ENCODE peak calls at places on chromosome 14, in eight cellular contexts. One of them, this sample, is unnamed.
A peak's percentile ranks its signal among the peaks of the same experiment; 100 is the strongest.

GRCh38 chr14:54209501-54210231 is 187.1 kb upstream of the CDKN3 start:
- DNase-seq in GM20000: no peak
- DNase-seq in Peyer's patch: no peak
- DNase-seq in HFF-Myc: no peak
- DNase-seq in fibroblast of the aortic adventitia: peak; percentile 66
- DNase-seq in vagina: no peak
- DNase-seq in WTC11: no peak
- DNase-seq in thoracic aorta: no peak
- DNase-seq in this sample: no peak

GRCh38 chr14:80636071-80636470 is 305.5 kb downstream of the CEP128 start:
- DNase-seq in GM20000: no peak
- DNase-seq in Peyer's patch: no peak
- DNase-seq in HFF-Myc: no peak
- DNase-seq in fibroblast of the aortic adventitia: no peak
- DNase-seq in vagina: no peak
- DNase-seq in WTC11: no peak
- DNase-seq in thoracic aorta: no peak
- DNase-seq in this sample: no peak

GRCh38 chr14:77088219-77088618 is 9.8 kb upstream of the CIPC start:
- DNase-seq in GM20000: no peak
- DNase-seq in Peyer's patch: no peak
- DNase-seq in HFF-Myc: no peak
- DNase-seq in fibroblast of the aortic adventitia: no peak
- DNase-seq in vagina: no peak
- DNase-seq in WTC11: peak; percentile 88
- DNase-seq in thoracic aorta: no peak
- DNase-seq in this sample: no peak

GRCh38 chr14:34875031-34875922 is at the start of gene BAZ1A:
- DNase-seq in GM20000: peak; percentile 83
- DNase-seq in Peyer's patch: peak; percentile 50
- DNase-seq in HFF-Myc: peak; percentile 65
- DNase-seq in fibroblast of the aortic adventitia: peak; percentile 85
- DNase-seq in vagina: no peak
- DNase-seq in WTC11: no peak
- DNase-seq in thoracic aorta: no peak
- DNase-seq in this sample: no peak

GRCh38 chr14:105326891-105327694 is 12.5 kb downstream of the PACS2 start:
- DNase-seq in GM20000: no peak
- DNase-seq in Peyer's patch: no peak
- DNase-seq in HFF-Myc: no peak
- DNase-seq in fibroblast of the aortic adventitia: no peak
- DNase-seq in vagina: no peak
- DNase-seq in WTC11: peak; percentile 65
- DNase-seq in thoracic aorta: no peak
- DNase-seq in this sample: no peak

GRCh38 chr14:22650960-22651521 is 6.9 kb upstream of the OR6J1 start:
- DNase-seq in GM20000: no peak
- DNase-seq in Peyer's patch: no peak
- DNase-seq in HFF-Myc: peak; percentile 15
- DNase-seq in fibroblast of the aortic adventitia: peak; percentile 37
- DNase-seq in vagina: no peak
- DNase-seq in WTC11: no peak
- DNase-seq in thoracic aorta: no peak
- DNase-seq in this sample: no peak

GRCh38 chr14:100711117-100711462 is 15.6 kb upstream of the DLK1 start:
- DNase-seq in GM20000: no peak
- DNase-seq in Peyer's patch: no peak
- DNase-seq in HFF-Myc: no peak
- DNase-seq in fibroblast of the aortic adventitia: no peak
- DNase-seq in vagina: no peak
- DNase-seq in WTC11: no peak
- DNase-seq in thoracic aorta: no peak
- DNase-seq in this sample: no peak

GRCh38 chr14:69315302-69315701 is 55.3 kb downstream of the GALNT16 start:
- DNase-seq in GM20000: no peak
- DNase-seq in Peyer's patch: no peak
- DNase-seq in HFF-Myc: no peak
- DNase-seq in fibroblast of the aortic adventitia: no peak
- DNase-seq in vagina: no peak
- DNase-seq in WTC11: peak; percentile 1
- DNase-seq in thoracic aorta: no peak
- DNase-seq in this sample: no peak

GRCh38 chr14:91284146-91284790 is 39.8 kb upstream of the GPR68 start:
- DNase-seq in GM20000: no peak
- DNase-seq in Peyer's patch: no peak
- DNase-seq in HFF-Myc: peak; percentile 56
- DNase-seq in fibroblast of the aortic adventitia: peak; percentile 86
- DNase-seq in vagina: no peak
- DNase-seq in WTC11: no peak
- DNase-seq in thoracic aorta: no peak
- DNase-seq in this sample: no peak

GRCh38 chr14:56059054-56059453 is 59.2 kb upstream of the PELI2 start:
- DNase-seq in GM20000: no peak
- DNase-seq in Peyer's patch: no peak
- DNase-seq in HFF-Myc: no peak
- DNase-seq in fibroblast of the aortic adventitia: no peak
- DNase-seq in vagina: no peak
- DNase-seq in WTC11: no peak
- DNase-seq in thoracic aorta: no peak
- DNase-seq in this sample: no peak

GRCh38 chr14:74501135-74501614 is 7.6 kb downstream of the ISCA2 start:
- DNase-seq in GM20000: no peak
- DNase-seq in Peyer's patch: no peak
- DNase-seq in HFF-Myc: peak; percentile 59
- DNase-seq in fibroblast of the aortic adventitia: peak; percentile 77
- DNase-seq in vagina: no peak
- DNase-seq in WTC11: peak; percentile 79
- DNase-seq in thoracic aorta: no peak
- DNase-seq in this sample: peak; percentile 71

GRCh38 chr14:51726166-51726899 is 74.6 kb downstream of the FRMD6 start:
- DNase-seq in GM20000: no peak
- DNase-seq in Peyer's patch: no peak
- DNase-seq in HFF-Myc: no peak
- DNase-seq in fibroblast of the aortic adventitia: peak; percentile 54
- DNase-seq in vagina: no peak
- DNase-seq in WTC11: no peak
- DNase-seq in thoracic aorta: no peak
- DNase-seq in this sample: no peak

GRCh38 chr14:30005114-30005698 is 77.6 kb upstream of the PRKD1 start:
- DNase-seq in GM20000: no peak
- DNase-seq in Peyer's patch: no peak
- DNase-seq in HFF-Myc: peak; percentile 30
- DNase-seq in fibroblast of the aortic adventitia: peak; percentile 82
- DNase-seq in vagina: no peak
- DNase-seq in WTC11: no peak
- DNase-seq in thoracic aorta: no peak
- DNase-seq in this sample: peak; percentile 9

GRCh38 chr14:106737025-106737424 is 1210.6 kb downstream of the TMEM121 start:
- DNase-seq in GM20000: no peak
- DNase-seq in Peyer's patch: no peak
- DNase-seq in HFF-Myc: no peak
- DNase-seq in fibroblast of the aortic adventitia: no peak
- DNase-seq in vagina: no peak
- DNase-seq in WTC11: no peak
- DNase-seq in thoracic aorta: no peak
- DNase-seq in this sample: no peak

GRCh38 chr14:97138801-97139200 is 341.6 kb downstream of the VRK1 start:
- DNase-seq in GM20000: no peak
- DNase-seq in Peyer's patch: no peak
- DNase-seq in HFF-Myc: no peak
- DNase-seq in fibroblast of the aortic adventitia: no peak
- DNase-seq in vagina: no peak
- DNase-seq in WTC11: no peak
- DNase-seq in thoracic aorta: no peak
- DNase-seq in this sample: no peak

GRCh38 chr14:52299692-52300278 is 14.3 kb upstream of the PTGER2 start:
- DNase-seq in GM20000: peak; percentile 61
- DNase-seq in Peyer's patch: no peak
- DNase-seq in HFF-Myc: no peak
- DNase-seq in fibroblast of the aortic adventitia: peak; percentile 84
- DNase-seq in vagina: no peak
- DNase-seq in WTC11: no peak
- DNase-seq in thoracic aorta: no peak
- DNase-seq in this sample: no peak

GRCh38 chr14:91417983-91418386 is 365 bp upstream of the CCDC88C start:
- DNase-seq in GM20000: no peak
- DNase-seq in Peyer's patch: peak; percentile 57
- DNase-seq in HFF-Myc: no peak
- DNase-seq in fibroblast of the aortic adventitia: no peak
- DNase-seq in vagina: no peak
- DNase-seq in WTC11: peak; percentile 46
- DNase-seq in thoracic aorta: no peak
- DNase-seq in this sample: peak; percentile 56

GRCh38 chr14:22003471-22003870 is 329.9 kb upstream of the OR4E1 start:
- DNase-seq in GM20000: no peak
- DNase-seq in Peyer's patch: no peak
- DNase-seq in HFF-Myc: no peak
- DNase-seq in fibroblast of the aortic adventitia: no peak
- DNase-seq in vagina: no peak
- DNase-seq in WTC11: no peak
- DNase-seq in thoracic aorta: no peak
- DNase-seq in this sample: no peak

DNA sequence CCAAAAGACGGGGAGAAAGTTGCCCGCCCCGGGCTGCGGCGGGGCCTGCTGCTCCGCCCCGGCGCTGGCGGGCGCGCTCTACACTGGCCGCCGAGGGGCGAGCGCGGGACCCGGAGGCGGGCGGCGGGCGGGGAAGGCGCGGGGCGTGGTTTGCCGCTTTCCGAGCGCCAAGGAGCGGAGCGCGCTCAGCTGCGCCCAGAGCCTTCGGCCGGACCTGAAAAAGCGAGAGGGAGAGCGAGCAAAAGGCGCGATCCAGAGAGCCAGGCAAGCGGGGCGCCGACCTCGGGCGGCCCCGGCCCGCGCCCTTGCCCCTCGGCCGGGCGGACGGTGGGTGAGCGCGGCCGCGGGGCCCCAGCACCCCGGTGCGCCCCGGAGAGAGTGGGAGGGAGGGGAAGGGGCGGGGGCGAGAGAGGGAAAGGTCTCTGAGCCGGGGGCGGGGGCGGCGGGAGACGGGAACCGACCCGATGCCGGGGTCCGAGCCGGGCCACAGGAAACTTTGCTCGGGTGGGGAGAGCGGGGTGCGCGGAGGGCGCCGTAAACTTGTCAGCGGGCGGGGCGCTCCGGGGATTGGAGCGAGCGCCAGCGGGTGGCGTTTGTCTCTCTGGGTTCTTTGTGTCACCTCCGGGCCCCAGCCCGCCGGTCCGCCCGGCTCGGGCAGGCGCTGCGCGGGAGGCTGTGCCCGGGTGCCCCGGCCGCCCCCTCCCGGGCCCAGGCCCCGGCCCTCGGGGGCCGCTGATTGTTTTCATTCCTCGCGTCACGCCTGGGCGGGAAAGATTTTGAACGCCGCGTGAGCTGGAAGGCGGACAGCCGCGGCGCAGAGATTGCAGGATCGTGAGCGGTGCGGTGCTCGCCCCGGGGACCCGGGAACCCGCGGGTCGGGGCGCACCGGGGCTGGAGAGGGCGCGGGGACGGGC is at the start of gene SYNE2:
- DNase-seq in GM20000: peak; percentile 95
- DNase-seq in Peyer's patch: peak; percentile 72
- DNase-seq in HFF-Myc: no peak
- DNase-seq in fibroblast of the aortic adventitia: peak; percentile 65
- DNase-seq in vagina: no peak
- DNase-seq in WTC11: peak; percentile 89
- DNase-seq in thoracic aorta: peak; percentile 11
- DNase-seq in this sample: peak; percentile 77
- TF ChIP-seq CTCF in GM20000: peak; percentile 12
- TF ChIP-seq CTCF in Peyer's patch: peak; percentile 13
- TF ChIP-seq CTCF in HFF-Myc: no peak
- TF ChIP-seq CTCF in fibroblast of the aortic adventitia: peak; percentile 14
- TF ChIP-seq CTCF in vagina: no peak
- TF ChIP-seq CTCF in WTC11: no peak
- TF ChIP-seq CTCF in thoracic aorta: no peak
- TF ChIP-seq CTCF in this sample: no peak

GRCh38 chr14:89954045-89955021 is at the start of gene EFCAB11:
- DNase-seq in GM20000: peak; percentile 92
- DNase-seq in Peyer's patch: peak; percentile 95
- DNase-seq in HFF-Myc: peak; percentile 98
- DNase-seq in fibroblast of the aortic adventitia: peak; percentile 98
- DNase-seq in vagina: peak; percentile 98
- DNase-seq in WTC11: peak; percentile 97
- DNase-seq in thoracic aorta: peak; percentile 89
- DNase-seq in this sample: peak; percentile 92
- TF ChIP-seq CTCF in GM20000: no peak
- TF ChIP-seq CTCF in Peyer's patch: no peak
- TF ChIP-seq CTCF in HFF-Myc: no peak
- TF ChIP-seq CTCF in fibroblast of the aortic adventitia: peak; percentile 29
- TF ChIP-seq CTCF in vagina: no peak
- TF ChIP-seq CTCF in WTC11: no peak
- TF ChIP-seq CTCF in thoracic aorta: no peak
- TF ChIP-seq CTCF in this sample: peak; percentile 38

GRCh38 chr14:61270714-61271113 is 10.4 kb downstream of the TMEM30B start:
- DNase-seq in GM20000: no peak
- DNase-seq in Peyer's patch: no peak
- DNase-seq in HFF-Myc: no peak
- DNase-seq in fibroblast of the aortic adventitia: no peak
- DNase-seq in vagina: no peak
- DNase-seq in WTC11: no peak
- DNase-seq in thoracic aorta: no peak
- DNase-seq in this sample: no peak
- TF ChIP-seq CTCF in GM20000: no peak
- TF ChIP-seq CTCF in Peyer's patch: no peak
- TF ChIP-seq CTCF in HFF-Myc: no peak
- TF ChIP-seq CTCF in fibroblast of the aortic adventitia: no peak
- TF ChIP-seq CTCF in vagina: no peak
- TF ChIP-seq CTCF in WTC11: no peak
- TF ChIP-seq CTCF in thoracic aorta: no peak
- TF ChIP-seq CTCF in this sample: no peak

DNA sequence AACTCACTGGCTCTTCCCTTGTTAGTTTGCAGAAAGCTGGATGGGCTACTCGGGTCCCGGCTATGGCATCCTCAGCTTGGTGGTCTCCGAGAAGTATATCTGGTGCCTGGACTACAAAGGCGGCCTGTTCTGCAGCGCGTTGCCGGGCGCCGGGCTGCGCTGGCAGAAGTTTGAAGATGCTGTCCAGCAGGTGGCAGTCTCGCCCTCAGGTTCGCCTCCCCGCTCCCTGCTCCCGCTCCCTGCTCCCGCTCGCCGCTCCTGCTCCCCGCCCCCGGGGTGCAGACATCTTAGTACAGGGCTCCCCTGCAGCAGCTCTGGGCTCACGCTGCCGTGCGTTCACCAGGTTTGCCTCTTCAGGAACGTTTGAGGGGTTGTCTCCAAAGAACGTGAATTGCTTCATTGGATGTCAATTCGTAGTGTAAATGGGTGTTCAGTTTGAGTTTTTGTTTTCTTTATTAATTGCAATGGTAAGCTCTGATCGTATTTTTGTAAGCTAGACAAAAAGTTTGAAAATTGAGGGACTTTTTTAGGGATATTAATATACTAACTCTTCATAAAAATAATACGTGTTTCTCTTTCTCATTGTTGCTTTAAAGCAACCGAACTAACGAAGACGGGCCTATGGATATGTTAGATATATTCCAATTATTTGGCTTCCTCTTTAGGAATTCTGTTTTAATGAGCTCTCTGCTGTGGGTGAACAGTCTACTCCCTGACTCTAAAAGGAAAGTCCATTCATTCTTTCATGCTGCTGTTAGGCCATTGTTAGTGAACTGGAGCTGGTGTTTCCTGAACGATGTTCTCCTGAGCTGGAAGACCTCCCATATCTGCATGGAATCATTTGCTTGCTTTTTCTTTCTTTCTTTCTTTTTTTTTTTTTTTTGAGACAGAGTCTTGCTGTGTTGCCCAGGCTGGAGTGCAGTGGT is 71.3 kb downstream of the ANKRD9 start:
- DNase-seq in GM20000: peak; percentile 85
- DNase-seq in Peyer's patch: peak; percentile 68
- DNase-seq in HFF-Myc: peak; percentile 32
- DNase-seq in fibroblast of the aortic adventitia: peak; percentile 81
- DNase-seq in vagina: no peak
- DNase-seq in WTC11: peak; percentile 96
- DNase-seq in thoracic aorta: peak; percentile 31
- DNase-seq in this sample: peak; percentile 88
- TF ChIP-seq CTCF in GM20000: peak; percentile 62
- TF ChIP-seq CTCF in Peyer's patch: peak; percentile 72
- TF ChIP-seq CTCF in HFF-Myc: peak; percentile 74
- TF ChIP-seq CTCF in fibroblast of the aortic adventitia: peak; percentile 73
- TF ChIP-seq CTCF in vagina: peak; percentile 90
- TF ChIP-seq CTCF in WTC11: peak; percentile 64
- TF ChIP-seq CTCF in thoracic aorta: peak; percentile 78
- TF ChIP-seq CTCF in this sample: peak; percentile 81